ENCODE peak calls at places on chromosomes 16 and 17, in six cellular contexts. One of them, this sample, is unnamed.

GRCh38 chr16:84159800-84160199 is 14.7 kb downstream of the DNAAF1 start:
- DNase-seq in GM23248: no peak
- DNase-seq in PC-3: no peak
- DNase-seq in MM.1S: no peak
- DNase-seq in OCI-LY7: no peak
- DNase-seq in neural progenitor cell: no peak
- DNase-seq in this sample: no peak

GRCh38 chr16:56349086-56349415 is 76.3 kb downstream of the AMFR start:
- DNase-seq in GM23248: no peak
- DNase-seq in PC-3: no peak
- DNase-seq in MM.1S: no peak
- DNase-seq in OCI-LY7: no peak
- DNase-seq in neural progenitor cell: no peak
- DNase-seq in this sample: no peak

GRCh38 chr16:2915196-2915929 is 3.6 kb downstream of the FLYWCH1 start:
- DNase-seq in GM23248: peak
- DNase-seq in PC-3: no peak
- DNase-seq in MM.1S: peak
- DNase-seq in OCI-LY7: no peak
- DNase-seq in neural progenitor cell: no peak
- DNase-seq in this sample: no peak

GRCh38 chr16:88894681-88895300 is 28.3 kb upstream of the PABPN1L start:
- DNase-seq in GM23248: no peak
- DNase-seq in PC-3: no peak
- DNase-seq in MM.1S: no peak
- DNase-seq in OCI-LY7: no peak
- DNase-seq in neural progenitor cell: no peak
- DNase-seq in this sample: no peak

GRCh38 chr17:61574542-61575351 is 16.3 kb downstream of the NACA2 start:
- DNase-seq in GM23248: peak
- DNase-seq in PC-3: peak
- DNase-seq in MM.1S: no peak
- DNase-seq in OCI-LY7: peak
- DNase-seq in neural progenitor cell: peak
- DNase-seq in this sample: peak

GRCh38 chr16:73384561-73384960 is 336.6 kb upstream of the ZFHX3 start:
- DNase-seq in GM23248: no peak
- DNase-seq in PC-3: no peak
- DNase-seq in MM.1S: no peak
- DNase-seq in OCI-LY7: no peak
- DNase-seq in neural progenitor cell: no peak
- DNase-seq in this sample: no peak

GRCh38 chr16:84795338-84796053 is 24.3 kb upstream of the CRISPLD2 start:
- DNase-seq in GM23248: peak
- DNase-seq in PC-3: no peak
- DNase-seq in MM.1S: no peak
- DNase-seq in OCI-LY7: no peak
- DNase-seq in neural progenitor cell: no peak
- DNase-seq in this sample: no peak

GRCh38 chr17:71472809-71473789 is 647.7 kb upstream of the SOX9 start:
- DNase-seq in GM23248: peak
- DNase-seq in PC-3: peak
- DNase-seq in MM.1S: peak
- DNase-seq in OCI-LY7: peak
- DNase-seq in neural progenitor cell: peak
- DNase-seq in this sample: peak

GRCh38 chr16:79076039-79076767 is 524.3 kb downstream of the MAF start:
- DNase-seq in GM23248: no peak
- DNase-seq in PC-3: no peak
- DNase-seq in MM.1S: no peak
- DNase-seq in OCI-LY7: no peak
- DNase-seq in neural progenitor cell: no peak
- DNase-seq in this sample: no peak

GRCh38 chr17:80858301-80859003 is 133.2 kb upstream of the CHMP6 start:
- DNase-seq in GM23248: no peak
- DNase-seq in PC-3: no peak
- DNase-seq in MM.1S: no peak
- DNase-seq in OCI-LY7: no peak
- DNase-seq in neural progenitor cell: no peak
- DNase-seq in this sample: no peak

GRCh38 chr17:78891406-78892061 is 11.5 kb downstream of the CEP295NL start:
- DNase-seq in GM23248: no peak
- DNase-seq in PC-3: no peak
- DNase-seq in MM.1S: peak
- DNase-seq in OCI-LY7: no peak
- DNase-seq in neural progenitor cell: no peak
- DNase-seq in this sample: no peak

GRCh38 chr17:385195-385835 is 32.7 kb upstream of the RPH3AL start:
- DNase-seq in GM23248: peak
- DNase-seq in PC-3: peak
- DNase-seq in MM.1S: no peak
- DNase-seq in OCI-LY7: peak
- DNase-seq in neural progenitor cell: peak
- DNase-seq in this sample: no peak

GRCh38 chr17:15966183-15966878 is 21.4 kb downstream of the ADORA2B start:
- DNase-seq in GM23248: no peak
- DNase-seq in PC-3: peak
- DNase-seq in MM.1S: no peak
- DNase-seq in OCI-LY7: no peak
- DNase-seq in neural progenitor cell: peak
- DNase-seq in this sample: no peak

GRCh38 chr17:732788-733720 is 658 bp downstream of the TLCD3A start:
- DNase-seq in GM23248: peak
- DNase-seq in PC-3: peak
- DNase-seq in MM.1S: peak
- DNase-seq in OCI-LY7: peak
- DNase-seq in neural progenitor cell: peak
- DNase-seq in this sample: no peak

GRCh38 chr16:24037335-24037734 is 201.6 kb downstream of the PRKCB start:
- DNase-seq in GM23248: no peak
- DNase-seq in PC-3: no peak
- DNase-seq in MM.1S: no peak
- DNase-seq in OCI-LY7: no peak
- DNase-seq in neural progenitor cell: no peak
- DNase-seq in this sample: no peak

GRCh38 chr17:20225162-20226115 is 216.3 kb downstream of the SPECC1 start:
- DNase-seq in GM23248: no peak
- DNase-seq in PC-3: peak
- DNase-seq in MM.1S: no peak
- DNase-seq in OCI-LY7: no peak
- DNase-seq in neural progenitor cell: no peak
- DNase-seq in this sample: no peak

GRCh38 chr17:37713028-37713431 is 31.8 kb downstream of the HNF1B start:
- DNase-seq in GM23248: no peak
- DNase-seq in PC-3: no peak
- DNase-seq in MM.1S: no peak
- DNase-seq in OCI-LY7: no peak
- DNase-seq in neural progenitor cell: no peak
- DNase-seq in this sample: no peak

GRCh38 chr16:61909074-61909473 is 127.2 kb downstream of the CDH8 start:
- DNase-seq in GM23248: no peak
- DNase-seq in PC-3: no peak
- DNase-seq in MM.1S: no peak
- DNase-seq in OCI-LY7: no peak
- DNase-seq in neural progenitor cell: no peak
- DNase-seq in this sample: no peak

GRCh38 chr16:12896562-12896961 is 4.8 kb upstream of the SHISA9 start:
- DNase-seq in GM23248: peak
- DNase-seq in PC-3: peak
- DNase-seq in MM.1S: peak
- DNase-seq in OCI-LY7: peak
- DNase-seq in neural progenitor cell: peak
- DNase-seq in this sample: peak

GRCh38 chr17:12850996-12851395 is 61.7 kb downstream of the ARHGAP44 start:
- DNase-seq in GM23248: no peak
- DNase-seq in PC-3: no peak
- DNase-seq in MM.1S: no peak
- DNase-seq in OCI-LY7: no peak
- DNase-seq in neural progenitor cell: no peak
- DNase-seq in this sample: no peak

GRCh38 chr16:86142801-86143236 is 243.9 kb downstream of the IRF8 start:
- DNase-seq in GM23248: peak
- DNase-seq in PC-3: no peak
- DNase-seq in MM.1S: no peak
- DNase-seq in OCI-LY7: no peak
- DNase-seq in neural progenitor cell: no peak
- DNase-seq in this sample: no peak

GRCh38 chr17:8732406-8733065 is 12.1 kb downstream of the CCDC42 start:
- DNase-seq in GM23248: peak
- DNase-seq in PC-3: no peak
- DNase-seq in MM.1S: peak
- DNase-seq in OCI-LY7: no peak
- DNase-seq in neural progenitor cell: no peak
- DNase-seq in this sample: no peak

GRCh38 chr17:8479431-8479947 is 43.8 kb downstream of the NDEL1 start:
- DNase-seq in GM23248: peak
- DNase-seq in PC-3: no peak
- DNase-seq in MM.1S: no peak
- DNase-seq in OCI-LY7: no peak
- DNase-seq in neural progenitor cell: no peak
- DNase-seq in this sample: no peak

GRCh38 chr16:86844691-86845090 is 266.3 kb downstream of the FOXL1 start:
- DNase-seq in GM23248: no peak
- DNase-seq in PC-3: peak
- DNase-seq in MM.1S: no peak
- DNase-seq in OCI-LY7: no peak
- DNase-seq in neural progenitor cell: no peak
- DNase-seq in this sample: no peak

GRCh38 chr16:21134053-21134452 is 16.6 kb downstream of the DNAH3 start:
- DNase-seq in GM23248: no peak
- DNase-seq in PC-3: no peak
- DNase-seq in MM.1S: peak
- DNase-seq in OCI-LY7: no peak
- DNase-seq in neural progenitor cell: no peak
- DNase-seq in this sample: no peak

GRCh38 chr17:12388206-12388605 is 277.5 kb upstream of the MYOCD start:
- DNase-seq in GM23248: peak
- DNase-seq in PC-3: no peak
- DNase-seq in MM.1S: no peak
- DNase-seq in OCI-LY7: no peak
- DNase-seq in neural progenitor cell: no peak
- DNase-seq in this sample: no peak

GRCh38 chr16:55257971-55258613 is 65.9 kb upstream of the IRX6 start:
- DNase-seq in GM23248: peak
- DNase-seq in PC-3: peak
- DNase-seq in MM.1S: no peak
- DNase-seq in OCI-LY7: peak
- DNase-seq in neural progenitor cell: peak
- DNase-seq in this sample: peak

GRCh38 chr17:59827721-59828477 is 64.8 kb downstream of the TUBD1 start:
- DNase-seq in GM23248: no peak
- DNase-seq in PC-3: peak
- DNase-seq in MM.1S: no peak
- DNase-seq in OCI-LY7: no peak
- DNase-seq in neural progenitor cell: no peak
- DNase-seq in this sample: no peak

GRCh38 chr16:86370036-86370435 is 140.3 kb upstream of the FOXF1 start:
- DNase-seq in GM23248: no peak
- DNase-seq in PC-3: no peak
- DNase-seq in MM.1S: no peak
- DNase-seq in OCI-LY7: no peak
- DNase-seq in neural progenitor cell: no peak
- DNase-seq in this sample: no peak

GRCh38 chr17:81386141-81386645 is 9.1 kb upstream of the BAHCC1 start:
- DNase-seq in GM23248: no peak
- DNase-seq in PC-3: no peak
- DNase-seq in MM.1S: no peak
- DNase-seq in OCI-LY7: no peak
- DNase-seq in neural progenitor cell: no peak
- DNase-seq in this sample: no peak

GRCh38 chr16:10126686-10127085 is 55.5 kb downstream of the GRIN2A start:
- DNase-seq in GM23248: peak
- DNase-seq in PC-3: peak
- DNase-seq in MM.1S: no peak
- DNase-seq in OCI-LY7: no peak
- DNase-seq in neural progenitor cell: no peak
- DNase-seq in this sample: no peak

GRCh38 chr17:18992454-18993130 is 12.0 kb downstream of the FAM83G start:
- DNase-seq in GM23248: no peak
- DNase-seq in PC-3: no peak
- DNase-seq in MM.1S: peak
- DNase-seq in OCI-LY7: peak
- DNase-seq in neural progenitor cell: no peak
- DNase-seq in this sample: no peak

GRCh38 chr16:66382966-66383299 is 16.4 kb downstream of the CDH5 start:
- DNase-seq in GM23248: peak
- DNase-seq in PC-3: peak
- DNase-seq in MM.1S: no peak
- DNase-seq in OCI-LY7: no peak
- DNase-seq in neural progenitor cell: no peak
- DNase-seq in this sample: no peak

GRCh38 chr16:26701243-26701886 is 365.4 kb upstream of the C16orf82 start:
- DNase-seq in GM23248: no peak
- DNase-seq in PC-3: no peak
- DNase-seq in MM.1S: peak
- DNase-seq in OCI-LY7: peak
- DNase-seq in neural progenitor cell: no peak
- DNase-seq in this sample: no peak
- H3K4me2 ChIP-seq in GM23248: no peak
- H3K4me2 ChIP-seq in PC-3: no peak
- H3K4me2 ChIP-seq in MM.1S: no peak
- H3K4me2 ChIP-seq in OCI-LY7: peak
- H3K4me2 ChIP-seq in neural progenitor cell: no peak
- H3K4me2 ChIP-seq in this sample: no peak

GRCh38 chr17:42706732-42707131 is 24.4 kb downstream of the CNTNAP1 start:
- DNase-seq in GM23248: no peak
- DNase-seq in PC-3: no peak
- DNase-seq in MM.1S: no peak
- DNase-seq in OCI-LY7: no peak
- DNase-seq in neural progenitor cell: no peak
- DNase-seq in this sample: no peak
- TF ChIP-seq EZH2phosphoT487 in GM23248: no peak
- TF ChIP-seq EZH2phosphoT487 in PC-3: no peak
- TF ChIP-seq EZH2phosphoT487 in MM.1S: no peak
- TF ChIP-seq EZH2phosphoT487 in OCI-LY7: no peak
- TF ChIP-seq EZH2phosphoT487 in neural progenitor cell: no peak
- TF ChIP-seq EZH2phosphoT487 in this sample: no peak

GRCh38 chr16:4113358-4114256 is 2.6 kb downstream of the ADCY9 start:
- DNase-seq in GM23248: peak
- DNase-seq in PC-3: no peak
- DNase-seq in MM.1S: no peak
- DNase-seq in OCI-LY7: no peak
- DNase-seq in neural progenitor cell: no peak
- DNase-seq in this sample: no peak
- H3K4me2 ChIP-seq in GM23248: peak
- H3K4me2 ChIP-seq in PC-3: peak
- H3K4me2 ChIP-seq in MM.1S: no peak
- H3K4me2 ChIP-seq in OCI-LY7: no peak
- H3K4me2 ChIP-seq in neural progenitor cell: no peak
- H3K4me2 ChIP-seq in this sample: no peak

DNA sequence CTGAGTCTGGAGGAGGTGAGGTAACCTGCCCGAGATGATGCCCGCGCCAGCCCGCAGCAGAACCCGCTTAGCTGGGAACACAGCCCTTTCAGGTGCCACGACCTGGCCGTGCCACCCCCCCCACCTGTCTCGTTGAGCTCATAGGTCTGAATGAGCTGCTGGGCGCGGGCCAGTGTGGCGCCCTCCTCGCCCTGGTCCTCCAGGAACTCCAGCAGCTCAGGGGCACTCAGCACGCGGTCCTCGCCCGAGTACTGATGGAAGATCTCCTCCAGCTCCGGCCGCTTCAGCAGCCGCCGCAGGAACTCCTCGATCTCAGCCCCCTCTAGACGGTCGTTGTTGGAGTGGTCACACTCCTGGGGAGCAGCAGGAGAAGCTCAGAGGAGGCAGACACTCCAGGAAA is 13.6 kb downstream of the PLCD3 start:
- DNase-seq in GM23248: no peak
- DNase-seq in PC-3: no peak
- DNase-seq in MM.1S: no peak
- DNase-seq in OCI-LY7: no peak
- DNase-seq in neural progenitor cell: no peak
- DNase-seq in this sample: no peak
- TF ChIP-seq EZH2phosphoT487 in GM23248: no peak
- TF ChIP-seq EZH2phosphoT487 in PC-3: no peak
- TF ChIP-seq EZH2phosphoT487 in MM.1S: no peak
- TF ChIP-seq EZH2phosphoT487 in OCI-LY7: no peak
- TF ChIP-seq EZH2phosphoT487 in neural progenitor cell: no peak
- TF ChIP-seq EZH2phosphoT487 in this sample: no peak

This sample was measured in HCT116.